ENCODE peak calls at places on chromosomes 7 and 10, in eight cellular contexts. L is tibial artery, F is PC-3, I is colonic mucosa, G is heart right ventricle, Z is bronchial epithelial cell, W is psoas muscle, Q is mucosa of descending colon. B is an unnamed sample.

GRCh38 chr7:27184342-27185012 is 555 bp downstream of the HOXA11 start:
- DNase-seq in I (no peak), L (peak; percentile 67), F (peak; percentile 50), G (no peak), Z (no peak), W (no peak), Q (peak; percentile 76), B (no peak)

GRCh38 chr10:131805696-131806095 is 95.1 kb upstream of the PPP2R2D start:
- DNase-seq in Q (no peak), F (no peak), I (peak; percentile 3), W (no peak), L (no peak), G (no peak), Z (no peak), B (no peak)

GRCh38 chr7:18873674-18874341 is 243.6 kb downstream of the TWIST1 start:
- DNase-seq in I (no peak), L (no peak), W (no peak), F (peak; percentile 39), Q (no peak), G (no peak), Z (no peak), B (peak; percentile 49)

GRCh38 chr10:76397957-76398665 is 966.7 kb downstream of the LRMDA start:
- DNase-seq in I (no peak), Q (no peak), Z (no peak), G (no peak), L (no peak), W (no peak), F (no peak), B (no peak)

GRCh38 chr10:48620719-48621118 is 15.8 kb upstream of the ARHGAP22 start:
- DNase-seq in I (no peak), Z (no peak), G (no peak), F (no peak), L (no peak), Q (no peak), W (no peak), B (no peak)

GRCh38 chr7:74364061-74364460 is 74.9 kb downstream of the CLIP2 start:
- DNase-seq in Z (no peak), G (no peak), F (peak; percentile 15), W (no peak), L (no peak), I (no peak), Q (no peak), B (no peak)

GRCh38 chr7:126657599-126658358 is 595.0 kb downstream of the GRM8 start:
- DNase-seq in L (no peak), F (no peak), Z (peak; percentile 11), W (no peak), I (no peak), G (no peak), Q (no peak), B (no peak)

GRCh38 chr10:112227331-112227961 is 43.9 kb upstream of the GPAM start:
- DNase-seq in I (no peak), G (no peak), Q (no peak), F (no peak), L (no peak), W (no peak), Z (peak; percentile 60), B (peak; percentile 33)

GRCh38 chr10:121098231-121098630 is 247.1 kb downstream of the WDR11 start:
- DNase-seq in L (no peak), Z (no peak), I (no peak), W (no peak), Q (no peak), G (no peak), F (no peak), B (no peak)

GRCh38 chr7:106947244-106947728 is 82.2 kb downstream of the PIK3CG start:
- DNase-seq in Q (peak; percentile 72), Z (peak; percentile 73), L (no peak), I (peak; percentile 49), G (no peak), W (no peak), F (peak; percentile 72), B (peak; percentile 75)

GRCh38 chr10:96532523-96532922 is 18.8 kb upstream of the TLL2 start:
- DNase-seq in Z (no peak), W (no peak), I (peak; percentile 49), Q (peak; percentile 65), G (no peak), L (no peak), F (peak; percentile 84), B (no peak)

GRCh38 chr10:64173826-64174225 is 652.6 kb downstream of the REEP3 start:
- DNase-seq in W (no peak), Z (no peak), L (no peak), Q (no peak), I (no peak), G (no peak), F (no peak), B (no peak)

GRCh38 chr7:47776335-47776734 is 171.9 kb downstream of the PKD1L1 start:
- DNase-seq in G (no peak), F (peak; percentile 74), I (no peak), Z (no peak), L (no peak), W (no peak), Q (no peak), B (no peak)

GRCh38 chr10:100377830-100378229 is 30.8 kb downstream of the SCD start:
- DNase-seq in Z (no peak), W (no peak), F (no peak), G (no peak), I (no peak), L (no peak), Q (no peak), B (no peak)

GRCh38 chr7:27165089-27165654 is at the start of gene HOXA9:
- DNase-seq in G (no peak), I (peak; percentile 90), Q (peak; percentile 93), F (peak; percentile 94), L (peak; percentile 97), Z (no peak), W (peak; percentile 78), B (peak; percentile 83)

GRCh38 chr7:87926581-87927461 is 7.2 kb upstream of the ADAM22 start:
- DNase-seq in F (no peak), L (no peak), I (peak; percentile 42), Z (no peak), G (no peak), W (no peak), Q (peak; percentile 49), B (peak; percentile 92)

GRCh38 chr10:58028597-58029366 is 238.9 kb downstream of the IPMK start:
- DNase-seq in L (no peak), Z (peak; percentile 35), Q (no peak), I (no peak), G (no peak), F (peak; percentile 81), W (no peak), B (peak; percentile 88)

GRCh38 chr10:79068203-79068561 is 584 bp upstream of the ZMIZ1 start:
- DNase-seq in W (peak; percentile 37), I (peak; percentile 66), L (no peak), G (no peak), F (peak; percentile 63), Q (no peak), Z (no peak), B (no peak)

GRCh38 chr10:131723601-131724530 is 176.9 kb upstream of the PPP2R2D start:
- DNase-seq in W (no peak), F (no peak), L (peak; percentile 46), Q (no peak), I (peak; percentile 13), Z (no peak), G (no peak), B (no peak)

DNA sequence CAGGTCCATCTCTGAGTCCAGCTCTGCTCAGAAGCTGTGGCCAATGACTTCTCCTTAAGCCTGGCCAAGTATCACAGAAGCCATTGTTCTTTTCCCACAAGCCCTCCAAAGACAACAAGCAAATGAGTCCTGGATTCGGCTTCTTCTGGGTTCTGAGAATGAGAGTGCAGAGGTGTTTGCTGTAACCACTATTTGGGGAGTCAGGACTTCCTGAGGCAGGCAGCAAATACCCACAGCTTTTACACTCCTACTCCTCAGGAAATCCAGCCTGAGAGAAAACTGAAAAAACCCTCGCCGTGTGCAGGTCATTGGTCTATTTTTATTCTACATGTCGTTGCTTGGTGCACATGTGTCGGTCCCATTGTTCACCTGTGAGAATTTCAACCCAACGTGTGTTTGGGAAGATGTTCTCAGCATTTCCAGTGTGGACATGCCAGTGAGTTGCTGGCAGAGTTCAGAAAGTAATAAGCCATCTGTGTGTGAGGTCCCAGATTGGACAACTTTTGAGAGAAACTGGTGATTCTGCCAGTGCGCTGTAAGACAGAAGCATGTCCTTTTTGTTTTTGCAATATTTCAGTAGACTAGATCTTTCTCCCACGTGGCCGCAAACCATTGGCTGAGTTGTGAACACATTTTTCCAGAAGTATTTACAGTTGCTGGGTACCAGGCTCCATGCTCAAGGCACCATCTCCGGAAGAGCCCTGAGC is 121.6 kb upstream of the LYZL2 start:
- DNase-seq in G (no peak), I (no peak), F (no peak), Q (no peak), Z (no peak), L (no peak), W (no peak), B (no peak)
- TF ChIP-seq CTCF in G (no peak), I (no peak), F (no peak), Q (no peak), Z (no peak), L (no peak), W (no peak), B (no peak)

DNA sequence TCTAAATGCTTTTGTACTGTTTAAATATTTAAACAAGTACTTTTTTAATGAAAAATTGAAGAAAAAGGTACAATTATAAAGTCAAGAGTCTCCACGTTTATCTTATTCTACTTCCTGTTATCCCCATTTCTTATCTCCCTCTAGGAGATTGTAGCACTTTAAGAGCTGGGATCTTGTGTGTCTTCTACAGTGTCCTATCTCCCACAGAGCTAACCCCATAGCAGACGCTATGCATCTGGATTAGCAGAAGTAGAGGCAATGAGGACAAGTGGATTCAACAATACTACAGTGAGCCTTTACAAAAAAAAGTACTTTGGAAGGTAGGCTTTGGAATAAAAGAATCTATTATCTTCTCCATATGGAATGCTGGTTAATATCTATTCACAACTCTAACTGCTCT is 42.8 kb downstream of the IDE start:
- DNase-seq in Q (no peak), L (no peak), I (no peak), Z (no peak), W (no peak), F (no peak), G (no peak), B (no peak)
- H3K4me3 ChIP-seq in Q (no peak overlapping the region), L (no peak overlapping the region), I (no peak overlapping the region), Z (no peak overlapping the region), W (no peak overlapping the region), F (no peak overlapping the region), G (no peak overlapping the region), B (no peak overlapping the region)

GRCh38 chr7:110003827-110004226 is 1087.1 kb upstream of the LRRN3 start:
- DNase-seq in G (no peak), Q (no peak), L (no peak), F (no peak), W (no peak), I (no peak), Z (peak; percentile 28), B (no peak)
- TF ChIP-seq CTCF in G (no peak), Q (no peak), L (no peak), F (peak; percentile 32), W (no peak), I (no peak), Z (no peak), B (no peak)

DNA sequence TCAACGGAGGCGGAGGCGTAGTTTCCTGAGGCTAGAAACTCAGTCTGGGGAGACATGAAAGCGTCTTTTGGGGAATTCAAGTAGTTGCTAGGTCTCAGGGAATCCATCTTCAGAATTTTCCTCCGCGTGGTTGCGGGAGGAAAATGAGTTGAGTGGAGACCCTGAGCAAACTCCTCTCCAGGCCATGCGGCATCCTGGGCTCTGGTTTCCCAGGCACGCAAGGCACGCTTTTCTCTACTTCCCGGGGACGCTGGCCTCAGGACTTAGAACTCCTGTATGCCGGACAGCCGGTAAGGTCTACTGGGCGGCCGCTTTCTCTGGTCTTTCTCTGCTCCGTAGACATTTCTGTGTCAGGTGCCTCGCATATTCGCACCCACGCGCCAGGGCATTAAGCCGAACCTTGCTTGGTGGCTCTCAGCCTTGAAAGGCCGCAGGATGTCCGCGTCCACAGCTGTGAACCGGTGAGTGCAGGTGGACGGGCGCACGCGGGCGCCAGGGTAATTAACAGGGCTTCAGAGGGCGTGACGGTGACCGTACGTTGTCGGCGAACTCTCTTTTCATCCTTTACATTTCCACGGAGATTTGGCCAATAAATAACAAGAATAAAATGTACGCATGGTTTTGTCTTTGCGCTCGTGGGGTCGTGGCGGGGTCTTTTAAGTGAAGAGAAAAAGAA is 1.0 kb upstream of the RBM20 start:
- DNase-seq in Z (no peak), F (no peak), L (no peak), I (no peak), G (no peak), Q (no peak), W (no peak), B (no peak)
- H3K4me3 ChIP-seq in Z (no peak overlapping the region), F (peak overlapping the region; percentile 75), L (peak overlapping the region; percentile 59), I (peak overlapping the region; percentile 45), G (peak overlapping the region; percentile 57), Q (no peak overlapping the region), W (peak overlapping the region; percentile 88), B (peak overlapping the region; percentile 50)

B was measured in astrocyte of the spinal cord.